ENCODE peak calls at places on chromosomes 11 and 22, in six cellular contexts. G, H, B, M, L and F are unnamed samples.
A peak's percentile ranks its signal among the peaks of the same experiment; 100 is the strongest.

GRCh38 chr11:131694526-131695424 is 324.4 kb downstream of the NTM start:
- DNase-seq in G (peak; percentile 69), H (peak; percentile 79), B (peak; percentile 92), M (peak; percentile 63), L (peak; percentile 71), F (peak; percentile 75)

GRCh38 chr11:113104390-113105251 is 143.4 kb downstream of the NCAM1 start:
- DNase-seq in G (no peak), H (no peak), B (no peak), M (no peak), L (no peak), F (no peak)

GRCh38 chr22:23892626-23893445 is 1.3 kb upstream of the MIF start:
- DNase-seq in G (no peak), H (no peak), B (no peak), M (no peak), L (peak; percentile 94), F (no peak)

GRCh38 chr11:61556621-61557020 is 24.3 kb downstream of the SYT7 start:
- DNase-seq in G (no peak), H (no peak), B (no peak), M (no peak), L (no peak), F (no peak)

GRCh38 chr11:113316251-113316650 is 1.9 kb downstream of the TTC12 start:
- DNase-seq in G (no peak), H (no peak), B (no peak), M (no peak), L (no peak), F (no peak)

GRCh38 chr22:41598081-41598480 is 8.4 kb upstream of the PMM1 start:
- DNase-seq in G (peak; percentile 88), H (no peak), B (no peak), M (no peak), L (no peak), F (peak; percentile 91)

GRCh38 chr11:118872403-118872821 is 11.3 kb upstream of the CXCR5 start:
- DNase-seq in G (no peak), H (no peak), B (no peak), M (no peak), L (no peak), F (no peak)

GRCh38 chr11:27358306-27358705 is 4.7 kb downstream of the CCDC34 start:
- DNase-seq in G (no peak), H (no peak), B (no peak), M (no peak), L (peak; percentile 78), F (peak; percentile 41)

GRCh38 chr11:96086111-96086510 is 162.2 kb upstream of the MTMR2 start:
- DNase-seq in G (no peak), H (no peak), B (no peak), M (no peak), L (no peak), F (no peak)

GRCh38 chr11:46672381-46672839 is 28.0 kb downstream of the ARHGAP1 start:
- DNase-seq in G (no peak), H (no peak), B (no peak), M (no peak), L (no peak), F (no peak)

GRCh38 chr22:26903030-26903856 is 245.9 kb downstream of the MIAT start:
- DNase-seq in G (no peak), H (peak; percentile 47), B (peak; percentile 56), M (no peak), L (no peak), F (no peak)

GRCh38 chr11:94175545-94175944 is 46.9 kb downstream of the PANX1 start:
- DNase-seq in G (peak; percentile 86), H (no peak), B (no peak), M (no peak), L (no peak), F (peak; percentile 90)

DNA sequence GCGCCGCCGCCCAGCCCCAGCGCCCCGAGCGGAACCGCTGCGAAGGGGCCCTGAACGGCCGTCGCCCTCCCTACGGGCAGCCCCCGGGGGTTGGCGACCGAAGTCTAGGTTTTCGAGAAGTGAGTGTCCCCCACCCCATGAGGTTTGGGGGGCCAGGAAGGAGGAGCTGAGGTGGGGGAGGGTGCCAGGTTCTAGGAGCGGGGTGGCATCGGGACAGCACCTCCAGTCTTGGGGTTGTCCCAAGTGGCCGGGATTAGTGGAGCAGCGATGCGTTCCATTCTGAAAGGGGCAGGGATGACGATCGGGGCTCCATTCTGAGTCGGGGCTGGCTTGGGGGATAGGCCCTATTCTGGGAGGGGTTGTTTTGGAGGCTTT is 408 bp downstream of the PPP2R5B start:
- DNase-seq in G (no peak), H (no peak), B (no peak), M (no peak), L (peak; percentile 2), F (peak; percentile 34)
- H3K14ac ChIP-seq in G (peak overlapping the region; percentile 92), H (no peak overlapping the region), B (no peak overlapping the region), M (no peak overlapping the region), L (peak overlapping the region; percentile 42), F (peak overlapping the region; percentile 68)

GRCh38 chr11:86741489-86742435 is 58.6 kb upstream of the PRSS23 start:
- DNase-seq in G (peak; percentile 95), H (no peak), B (no peak), M (no peak), L (peak; percentile 50), F (peak; percentile 89)
- H2AK5ac ChIP-seq in G (peak overlapping the region; percentile 96), H (peak overlapping the region; percentile 57), B (no peak overlapping the region), M (peak overlapping the region; percentile 68), L (peak overlapping the region; percentile 88), F (peak overlapping the region; percentile 40)

DNA sequence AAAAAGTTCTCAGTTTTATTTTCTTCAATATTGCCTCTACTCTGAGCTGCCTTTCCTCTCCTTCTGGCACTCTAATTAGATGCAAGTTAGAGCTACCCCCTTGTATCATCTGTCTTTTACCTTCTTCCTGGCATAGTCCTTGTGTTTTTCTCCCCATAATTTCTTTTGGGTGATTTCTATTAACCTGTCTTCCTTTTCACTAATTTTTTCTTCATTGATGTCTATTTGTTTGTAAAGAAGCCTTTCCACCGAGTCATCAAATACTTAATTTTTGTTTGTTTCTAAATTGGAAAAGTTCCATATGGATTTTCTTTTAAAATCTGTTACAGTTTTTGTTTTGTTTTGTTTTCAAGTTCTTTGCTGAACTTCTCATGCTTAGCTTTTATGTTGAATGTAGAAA is 558.1 kb downstream of the TBC1D22A start:
- DNase-seq in G (no peak), H (no peak), B (no peak), M (no peak), L (no peak), F (no peak)
- H3K4me1 ChIP-seq in G (no peaks in the 10 kb centered on the region), H (no peaks in the 10 kb centered on the region), B (no peaks in the 10 kb centered on the region), M (no peaks in the 10 kb centered on the region), L (no peaks in the 10 kb centered on the region), F (no peaks in the 10 kb centered on the region)

GRCh38 chr11:114426280-114426679 is 13.0 kb upstream of the REXO2 start:
- DNase-seq in G (no peak), H (no peak), B (no peak), M (no peak), L (peak; percentile 29), F (no peak)

GRCh38 chr11:114433376-114433775 is 5.9 kb upstream of the REXO2 start:
- DNase-seq in G (no peak), H (no peak), B (no peak), M (no peak), L (no peak), F (no peak)

GRCh38 chr11:114432893-114433292 is 6.4 kb upstream of the REXO2 start:
- DNase-seq in G (no peak), H (no peak), B (no peak), M (no peak), L (no peak), F (no peak)

GRCh38 chr11:114430290-114430689 is 9.0 kb upstream of the REXO2 start:
- DNase-seq in G (no peak), H (no peak), B (no peak), M (no peak), L (no peak), F (no peak)
- H3K14ac ChIP-seq in G (no peak overlapping the region), H (no peak overlapping the region), B (no peak overlapping the region), M (no peak overlapping the region), L (no peak overlapping the region), F (no peak overlapping the region)

GRCh38 chr11:19284881-19285280 is 44.1 kb upstream of the E2F8 start:
- DNase-seq in G (no peak), H (no peak), B (no peak), M (no peak), L (peak; percentile 7), F (no peak)

GRCh38 chr11:19281555-19281954 is 40.8 kb upstream of the E2F8 start:
- DNase-seq in G (no peak), H (no peak), B (no peak), M (no peak), L (no peak), F (no peak)

GRCh38 chr11:19281041-19281440 is 40.3 kb upstream of the E2F8 start:
- DNase-seq in G (no peak), H (no peak), B (no peak), M (no peak), L (no peak), F (peak; percentile 18)

GRCh38 chr11:19286411-19286810 is 45.7 kb upstream of the E2F8 start:
- DNase-seq in G (no peak), H (no peak), B (no peak), M (no peak), L (no peak), F (no peak)

GRCh38 chr11:19283998-19284397 is 43.3 kb upstream of the E2F8 start:
- DNase-seq in G (no peak), H (no peak), B (no peak), M (no peak), L (no peak), F (no peak)
- H2AK5ac ChIP-seq in G (no peak overlapping the region), H (no peak overlapping the region), B (no peak overlapping the region), M (no peak overlapping the region), L (no peak overlapping the region), F (no peak overlapping the region)

DNA sequence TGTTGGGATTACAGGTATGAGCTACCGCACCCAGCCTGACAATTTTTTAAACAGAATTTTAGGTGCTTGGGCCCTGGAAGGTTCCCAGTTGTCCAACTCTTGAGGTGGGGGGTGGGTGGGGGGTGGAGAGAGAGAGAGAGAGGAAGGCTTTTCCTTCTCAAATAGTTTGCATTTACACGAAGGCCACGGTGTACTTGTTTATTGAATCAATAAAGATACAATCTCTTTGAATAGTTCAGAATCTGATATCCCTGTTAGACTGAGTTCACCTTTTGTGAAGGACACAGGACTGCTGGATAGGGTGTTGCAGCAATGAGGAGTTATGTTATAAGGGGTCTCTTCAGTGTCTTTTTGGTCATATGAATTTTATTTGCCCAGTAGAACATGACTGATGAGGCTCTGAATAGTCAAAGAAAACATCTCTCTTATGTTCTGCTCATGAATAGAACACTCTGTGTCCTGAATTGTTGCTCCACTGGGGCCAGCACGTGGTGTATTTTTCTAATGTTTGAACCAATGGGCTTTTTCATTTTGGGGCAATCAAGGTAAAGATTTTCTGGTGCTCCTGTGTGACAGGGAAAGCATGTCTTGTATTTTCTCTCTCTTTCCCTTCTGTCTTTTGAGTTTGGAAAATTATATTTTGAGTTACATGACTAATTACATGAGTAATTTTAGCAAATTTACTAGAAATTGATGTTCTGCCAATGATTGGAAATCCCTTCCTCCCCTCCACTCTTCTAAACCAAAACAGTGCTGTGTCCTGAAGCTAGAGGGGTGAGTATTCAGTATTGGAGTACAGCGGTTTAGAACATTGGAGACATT is 61.7 kb downstream of the PTPRJ start:
- DNase-seq in G (no peak), H (no peak), B (no peak), M (no peak), L (no peak), F (no peak)
- H3K4me1 ChIP-seq in G (no peaks in the 10 kb centered on the region), H (peaks cover 3% of the 10 kb centered on the region), B (no peaks in the 10 kb centered on the region), M (no peaks in the 10 kb centered on the region), L (no peaks in the 10 kb centered on the region), F (peaks cover 19% of the 10 kb centered on the region)